ENCODE peak calls at places on chromosomes 7 and 10, in six cellular contexts. One of them, this sample, is unnamed. For H3K27me3, the result is how much of the 10 kb centered on the place peaks cover.

GRCh38 chr10:62244785-62245595 is 23.7 kb downstream of the RTKN2 start:
- DNase-seq in tibial artery: no peak
- DNase-seq in dorsolateral prefrontal cortex: peak
- DNase-seq in CD8-positive, alpha-beta T cell: peak
- DNase-seq in K562: peak
- DNase-seq in neural progenitor cell: peak
- DNase-seq in this sample: no peak

GRCh38 chr7:33722383-33723096 is 182.8 kb upstream of the BMPER start:
- DNase-seq in tibial artery: no peak
- DNase-seq in dorsolateral prefrontal cortex: peak
- DNase-seq in CD8-positive, alpha-beta T cell: no peak
- DNase-seq in K562: no peak
- DNase-seq in neural progenitor cell: peak
- DNase-seq in this sample: no peak

GRCh38 chr10:33790506-33791283 is 456.2 kb upstream of the NRP1 start:
- DNase-seq in tibial artery: no peak
- DNase-seq in dorsolateral prefrontal cortex: no peak
- DNase-seq in CD8-positive, alpha-beta T cell: no peak
- DNase-seq in K562: no peak
- DNase-seq in neural progenitor cell: no peak
- DNase-seq in this sample: no peak

GRCh38 chr7:106679153-106679931 is 18.4 kb upstream of the CCDC71L start:
- DNase-seq in tibial artery: no peak
- DNase-seq in dorsolateral prefrontal cortex: no peak
- DNase-seq in CD8-positive, alpha-beta T cell: no peak
- DNase-seq in K562: peak
- DNase-seq in neural progenitor cell: no peak
- DNase-seq in this sample: no peak

GRCh38 chr7:23938230-23938629 is 228.2 kb downstream of the STK31 start:
- DNase-seq in tibial artery: no peak
- DNase-seq in dorsolateral prefrontal cortex: no peak
- DNase-seq in CD8-positive, alpha-beta T cell: no peak
- DNase-seq in K562: no peak
- DNase-seq in neural progenitor cell: no peak
- DNase-seq in this sample: no peak

GRCh38 chr7:25968205-25968993 is 183.6 kb upstream of the NFE2L3 start:
- DNase-seq in tibial artery: no peak
- DNase-seq in dorsolateral prefrontal cortex: no peak
- DNase-seq in CD8-positive, alpha-beta T cell: no peak
- DNase-seq in K562: no peak
- DNase-seq in neural progenitor cell: no peak
- DNase-seq in this sample: no peak

GRCh38 chr10:103854265-103854686 is 1.1 kb downstream of the SH3PXD2A start:
- DNase-seq in tibial artery: no peak
- DNase-seq in dorsolateral prefrontal cortex: no peak
- DNase-seq in CD8-positive, alpha-beta T cell: no peak
- DNase-seq in K562: no peak
- DNase-seq in neural progenitor cell: peak
- DNase-seq in this sample: no peak

GRCh38 chr7:158272091-158272490 is 315.5 kb downstream of the PTPRN2 start:
- DNase-seq in tibial artery: no peak
- DNase-seq in dorsolateral prefrontal cortex: no peak
- DNase-seq in CD8-positive, alpha-beta T cell: no peak
- DNase-seq in K562: no peak
- DNase-seq in neural progenitor cell: no peak
- DNase-seq in this sample: no peak

GRCh38 chr10:1540144-1540543 is 197.2 kb downstream of the ADARB2 start:
- DNase-seq in tibial artery: no peak
- DNase-seq in dorsolateral prefrontal cortex: no peak
- DNase-seq in CD8-positive, alpha-beta T cell: no peak
- DNase-seq in K562: no peak
- DNase-seq in neural progenitor cell: no peak
- DNase-seq in this sample: no peak

GRCh38 chr7:41046221-41046761 is 656.6 kb downstream of the INHBA start:
- DNase-seq in tibial artery: no peak
- DNase-seq in dorsolateral prefrontal cortex: no peak
- DNase-seq in CD8-positive, alpha-beta T cell: no peak
- DNase-seq in K562: no peak
- DNase-seq in neural progenitor cell: no peak
- DNase-seq in this sample: no peak

GRCh38 chr10:43209064-43209455 is 57.8 kb downstream of the RASGEF1A start:
- DNase-seq in tibial artery: no peak
- DNase-seq in dorsolateral prefrontal cortex: no peak
- DNase-seq in CD8-positive, alpha-beta T cell: no peak
- DNase-seq in K562: no peak
- DNase-seq in neural progenitor cell: no peak
- DNase-seq in this sample: no peak

GRCh38 chr7:91892821-91893340 is 12.4 kb upstream of the MTERF1 start:
- DNase-seq in tibial artery: no peak
- DNase-seq in dorsolateral prefrontal cortex: no peak
- DNase-seq in CD8-positive, alpha-beta T cell: no peak
- DNase-seq in K562: no peak
- DNase-seq in neural progenitor cell: peak
- DNase-seq in this sample: no peak

GRCh38 chr10:84820121-84820520 is 491.7 kb downstream of the CCSER2 start:
- DNase-seq in tibial artery: no peak
- DNase-seq in dorsolateral prefrontal cortex: no peak
- DNase-seq in CD8-positive, alpha-beta T cell: no peak
- DNase-seq in K562: no peak
- DNase-seq in neural progenitor cell: no peak
- DNase-seq in this sample: no peak

GRCh38 chr7:293681-294439 is 3.9 kb downstream of the FOXL3 start:
- DNase-seq in tibial artery: no peak
- DNase-seq in dorsolateral prefrontal cortex: no peak
- DNase-seq in CD8-positive, alpha-beta T cell: no peak
- DNase-seq in K562: no peak
- DNase-seq in neural progenitor cell: no peak
- DNase-seq in this sample: no peak

GRCh38 chr10:49108656-49109055 is 6.7 kb downstream of the VSTM4 start:
- DNase-seq in tibial artery: no peak
- DNase-seq in dorsolateral prefrontal cortex: no peak
- DNase-seq in CD8-positive, alpha-beta T cell: no peak
- DNase-seq in K562: no peak
- DNase-seq in neural progenitor cell: no peak
- DNase-seq in this sample: no peak

GRCh38 chr7:100371561-100372171 is 1.6 kb upstream of the PILRA start:
- DNase-seq in tibial artery: no peak
- DNase-seq in dorsolateral prefrontal cortex: no peak
- DNase-seq in CD8-positive, alpha-beta T cell: no peak
- DNase-seq in K562: no peak
- DNase-seq in neural progenitor cell: no peak
- DNase-seq in this sample: no peak

GRCh38 chr7:123154231-123154860 is 45.4 kb downstream of the SLC13A1 start:
- DNase-seq in tibial artery: peak
- DNase-seq in dorsolateral prefrontal cortex: peak
- DNase-seq in CD8-positive, alpha-beta T cell: no peak
- DNase-seq in K562: peak
- DNase-seq in neural progenitor cell: peak
- DNase-seq in this sample: peak

GRCh38 chr7:151477867-151478266 is 37.9 kb upstream of the CRYGN start:
- DNase-seq in tibial artery: no peak
- DNase-seq in dorsolateral prefrontal cortex: no peak
- DNase-seq in CD8-positive, alpha-beta T cell: no peak
- DNase-seq in K562: no peak
- DNase-seq in neural progenitor cell: no peak
- DNase-seq in this sample: no peak

GRCh38 chr10:126481181-126481580 is 92.9 kb upstream of the ADAM12 start:
- DNase-seq in tibial artery: no peak
- DNase-seq in dorsolateral prefrontal cortex: no peak
- DNase-seq in CD8-positive, alpha-beta T cell: no peak
- DNase-seq in K562: no peak
- DNase-seq in neural progenitor cell: no peak
- DNase-seq in this sample: no peak

GRCh38 chr10:109855746-109856145 is 67.6 kb downstream of the XPNPEP1 start:
- DNase-seq in tibial artery: no peak
- DNase-seq in dorsolateral prefrontal cortex: no peak
- DNase-seq in CD8-positive, alpha-beta T cell: no peak
- DNase-seq in K562: no peak
- DNase-seq in neural progenitor cell: no peak
- DNase-seq in this sample: no peak

GRCh38 chr10:47058961-47059391 is 147.7 kb downstream of the PTPN20 start:
- DNase-seq in tibial artery: no peak
- DNase-seq in dorsolateral prefrontal cortex: no peak
- DNase-seq in CD8-positive, alpha-beta T cell: no peak
- DNase-seq in K562: no peak
- DNase-seq in neural progenitor cell: no peak
- DNase-seq in this sample: no peak

GRCh38 chr7:117250801-117251200 is 72.1 kb downstream of the WNT2 start:
- DNase-seq in tibial artery: no peak
- DNase-seq in dorsolateral prefrontal cortex: no peak
- DNase-seq in CD8-positive, alpha-beta T cell: no peak
- DNase-seq in K562: no peak
- DNase-seq in neural progenitor cell: no peak
- DNase-seq in this sample: no peak

GRCh38 chr7:79451580-79451979 is 1.9 kb downstream of the MAGI2 start:
- DNase-seq in tibial artery: no peak
- DNase-seq in dorsolateral prefrontal cortex: no peak
- DNase-seq in CD8-positive, alpha-beta T cell: no peak
- DNase-seq in K562: no peak
- DNase-seq in neural progenitor cell: no peak
- DNase-seq in this sample: no peak

DNA sequence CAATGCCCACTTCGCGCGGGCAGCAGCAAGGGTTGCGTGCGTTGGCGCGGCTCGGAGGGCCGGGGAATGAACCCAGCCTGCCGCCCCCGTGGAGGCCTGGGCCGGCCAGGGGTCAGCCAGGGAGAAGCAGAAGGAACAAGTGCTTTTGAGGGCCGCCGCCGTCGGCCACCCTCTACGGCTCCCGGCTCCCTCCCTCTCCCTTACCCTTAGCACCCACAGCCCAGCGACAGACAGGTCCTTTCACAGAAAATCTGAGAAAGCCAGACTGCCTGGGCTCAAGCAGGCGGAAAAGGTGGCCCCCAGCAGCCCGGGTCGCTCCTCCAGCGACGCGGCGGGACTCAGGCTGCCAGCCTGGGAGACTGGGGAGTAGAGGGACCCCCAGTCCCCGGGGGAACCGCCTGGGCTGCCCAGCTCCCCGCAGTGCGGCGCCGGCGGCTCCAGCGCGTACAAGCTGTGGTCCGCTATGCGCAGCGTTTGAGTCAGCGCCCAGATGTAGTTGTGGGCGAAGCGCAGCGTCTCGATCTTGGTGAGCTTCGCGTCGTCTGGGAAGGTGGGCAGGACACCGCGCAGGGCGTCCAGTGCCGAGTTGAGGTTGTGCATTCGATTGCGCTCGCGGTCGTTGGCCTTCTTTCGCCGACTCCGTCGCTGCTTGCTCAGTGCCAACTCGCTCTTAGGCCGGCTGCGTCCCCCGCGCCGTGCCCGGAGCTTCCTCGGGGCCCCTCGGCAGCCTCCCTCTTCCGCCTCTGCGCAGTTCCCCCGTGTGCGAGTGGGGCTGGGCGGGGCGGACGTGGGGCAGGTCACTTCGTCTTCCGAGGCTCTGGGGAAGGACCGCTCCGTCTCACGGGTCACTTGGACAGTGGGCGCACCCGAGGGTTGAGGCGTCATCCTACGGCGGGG is 815 bp downstream of the NEUROG3 start:
- DNase-seq in tibial artery: no peak
- DNase-seq in dorsolateral prefrontal cortex: no peak
- DNase-seq in CD8-positive, alpha-beta T cell: no peak
- DNase-seq in K562: no peak
- DNase-seq in neural progenitor cell: peak
- DNase-seq in this sample: no peak
- H3K27me3 ChIP-seq in tibial artery: half or more
- H3K27me3 ChIP-seq in dorsolateral prefrontal cortex: half or more
- H3K27me3 ChIP-seq in CD8-positive, alpha-beta T cell: half or more
- H3K27me3 ChIP-seq in K562: under half
- H3K27me3 ChIP-seq in neural progenitor cell: half or more
- H3K27me3 ChIP-seq in this sample: under half

GRCh38 chr7:5492249-5493020 is 68.8 kb upstream of the TNRC18 start:
- DNase-seq in tibial artery: no peak
- DNase-seq in dorsolateral prefrontal cortex: no peak
- DNase-seq in CD8-positive, alpha-beta T cell: no peak
- DNase-seq in K562: peak
- DNase-seq in neural progenitor cell: no peak
- DNase-seq in this sample: no peak
- H3K4me3 ChIP-seq in tibial artery: no peak
- H3K4me3 ChIP-seq in dorsolateral prefrontal cortex: no peak
- H3K4me3 ChIP-seq in CD8-positive, alpha-beta T cell: no peak
- H3K4me3 ChIP-seq in K562: no peak
- H3K4me3 ChIP-seq in neural progenitor cell: no peak
- H3K4me3 ChIP-seq in this sample: no peak

DNA sequence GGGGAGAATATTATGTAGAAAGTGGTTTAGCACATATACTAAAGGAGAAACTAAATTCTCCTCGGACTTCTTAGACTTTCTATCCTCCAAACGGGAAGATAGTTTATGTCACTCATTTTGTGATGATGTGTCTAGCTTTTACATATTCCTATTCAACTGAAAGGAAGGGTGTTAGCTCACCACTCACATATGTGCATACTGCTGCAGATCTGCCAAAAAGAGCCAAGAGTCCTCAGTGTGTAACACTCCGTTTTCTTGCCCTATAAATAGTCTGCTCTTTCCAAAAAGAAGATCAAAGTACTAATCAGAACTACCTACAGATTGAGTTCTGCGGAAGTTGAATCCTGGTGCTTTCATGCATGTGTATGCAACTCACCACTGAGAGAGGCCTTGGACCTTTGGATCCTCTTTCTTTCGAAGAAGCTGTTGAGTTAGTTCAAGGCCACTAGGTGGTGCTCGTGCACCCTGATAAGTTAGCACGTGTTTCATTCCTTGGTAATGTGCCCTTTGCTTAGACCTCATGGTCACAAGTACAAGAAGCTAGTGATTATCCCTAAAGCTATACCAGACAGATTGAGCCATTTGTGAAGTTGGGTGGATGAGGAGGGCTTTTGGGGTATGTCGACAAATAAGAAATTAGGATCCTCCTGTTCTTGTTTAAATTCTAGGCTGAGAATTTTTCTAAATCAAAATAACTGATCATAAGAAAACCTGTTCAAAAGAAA is 14.1 kb downstream of the YAE1 start:
- DNase-seq in tibial artery: peak
- DNase-seq in dorsolateral prefrontal cortex: peak
- DNase-seq in CD8-positive, alpha-beta T cell: peak
- DNase-seq in K562: peak
- DNase-seq in neural progenitor cell: peak
- DNase-seq in this sample: peak
- TF ChIP-seq CTCF in tibial artery: peak
- TF ChIP-seq CTCF in dorsolateral prefrontal cortex: peak
- TF ChIP-seq CTCF in CD8-positive, alpha-beta T cell: peak
- TF ChIP-seq CTCF in K562: peak
- TF ChIP-seq CTCF in neural progenitor cell: peak
- TF ChIP-seq CTCF in this sample: peak

GRCh38 chr10:100738055-100738827 is 7.1 kb upstream of the PAX2 start:
- DNase-seq in tibial artery: no peak
- DNase-seq in dorsolateral prefrontal cortex: no peak
- DNase-seq in CD8-positive, alpha-beta T cell: no peak
- DNase-seq in K562: no peak
- DNase-seq in neural progenitor cell: no peak
- DNase-seq in this sample: no peak
- H3K27me3 ChIP-seq in tibial artery: half or more
- H3K27me3 ChIP-seq in dorsolateral prefrontal cortex: half or more
- H3K27me3 ChIP-seq in CD8-positive, alpha-beta T cell: half or more
- H3K27me3 ChIP-seq in K562: under half
- H3K27me3 ChIP-seq in neural progenitor cell: half or more
- H3K27me3 ChIP-seq in this sample: half or more

DNA sequence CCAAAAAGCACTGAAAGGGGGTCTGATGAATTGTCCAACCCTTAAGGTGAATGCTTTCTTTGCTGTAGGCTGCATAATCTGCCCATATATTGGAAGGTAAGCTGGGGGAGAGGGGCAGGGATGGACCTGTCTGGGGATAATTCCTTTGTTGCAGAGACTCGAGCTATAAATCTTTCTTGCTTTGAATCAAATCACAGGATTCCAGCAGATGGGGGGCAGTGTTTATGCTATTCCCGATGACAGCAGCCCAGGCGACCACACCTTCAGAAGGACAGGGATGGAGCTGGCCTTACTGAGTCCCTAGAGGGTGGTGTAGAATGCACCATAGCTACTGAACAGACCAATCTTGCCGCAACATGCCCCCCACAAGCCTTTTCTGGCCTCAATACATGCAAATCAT is 2.5 kb downstream of the PODXL start:
- DNase-seq in tibial artery: no peak
- DNase-seq in dorsolateral prefrontal cortex: no peak
- DNase-seq in CD8-positive, alpha-beta T cell: no peak
- DNase-seq in K562: no peak
- DNase-seq in neural progenitor cell: no peak
- DNase-seq in this sample: no peak
- H3K4me3 ChIP-seq in tibial artery: peak
- H3K4me3 ChIP-seq in dorsolateral prefrontal cortex: no peak
- H3K4me3 ChIP-seq in CD8-positive, alpha-beta T cell: no peak
- H3K4me3 ChIP-seq in K562: no peak
- H3K4me3 ChIP-seq in neural progenitor cell: peak
- H3K4me3 ChIP-seq in this sample: no peak